ENCODE peak calls at places on chromosome X, in nine cellular contexts. A is lung, I is cardiac muscle cell, B is upper lobe of right lung, T is OCI-LY7, P is left ventricle myocardium inferior, S is aorta, Y is tibial artery, L is tibial nerve. D is an unnamed sample.

GRCh38 chrX:153032397-153033118 is 23.7 kb upstream of the PNMA3 start:
- DNase-seq in I (peak; percentile 57), S (peak; percentile 92), T (peak; percentile 50), B (peak; percentile 88), Y (peak; percentile 78), P (peak; percentile 74), A (peak; percentile 74), L (peak; percentile 41), D (peak; percentile 78)

GRCh38 chrX:134374294-134374693 is 85.7 kb upstream of the HPRT1 start:
- DNase-seq in L (no peak), S (no peak), I (no peak), A (no peak), Y (no peak), T (peak; percentile 42), P (no peak), B (no peak), D (no peak)

GRCh38 chrX:150202641-150203248 is 160.4 kb upstream of the MAMLD1 start:
- DNase-seq in B (no peak), A (no peak), L (no peak), Y (no peak), S (no peak), I (no peak), T (no peak), P (no peak), D (no peak)

GRCh38 chrX:69258893-69259292 is 93.6 kb upstream of the PJA1 start:
- DNase-seq in A (no peak), B (no peak), Y (no peak), L (no peak), P (no peak), T (no peak), S (no peak), I (no peak), D (no peak)

GRCh38 chrX:136816970-136817369 is 36.2 kb upstream of the ARHGEF6 start:
- DNase-seq in A (no peak), S (no peak), B (no peak), I (no peak), T (no peak), L (no peak), Y (no peak), P (no peak), D (no peak)

GRCh38 chrX:1450381-1451161 is 2.1 kb downstream of the ASMTL start:
- DNase-seq in Y (peak; percentile 56), B (peak; percentile 38), A (no peak), S (peak; percentile 58), T (no peak), L (no peak), I (no peak), P (no peak), D (no peak)

GRCh38 chrX:27336466-27337091 is 126.6 kb downstream of the PPP4R3C start:
- DNase-seq in L (no peak), Y (no peak), A (peak; percentile 37), P (no peak), T (peak; percentile 30), B (no peak), I (peak; percentile 47), S (no peak), D (peak; percentile 36)

GRCh38 chrX:5650904-5651303 is 577.8 kb downstream of the NLGN4X start:
- DNase-seq in T (no peak), Y (no peak), I (no peak), B (no peak), L (no peak), P (no peak), A (no peak), S (no peak), D (no peak)

GRCh38 chrX:73916931-73917657 is 354.1 kb downstream of the CHIC1 start:
- DNase-seq in A (no peak), B (no peak), P (no peak), Y (no peak), I (peak; percentile 52), L (no peak), T (no peak), S (no peak), D (no peak)

GRCh38 chrX:149683966-149684730 is 27.7 kb upstream of the MAGEA11 start:
- DNase-seq in L (no peak), B (no peak), Y (no peak), A (no peak), I (no peak), S (no peak), T (no peak), P (no peak), D (no peak)

GRCh38 chrX:9586992-9587392 is 122.1 kb downstream of the TBL1X start:
- DNase-seq in P (no peak), T (no peak), I (peak; percentile 10), L (no peak), S (no peak), Y (no peak), B (no peak), A (no peak), D (no peak)

GRCh38 chrX:114583646-114584433 is at the start of gene HTR2C:
- DNase-seq in L (no peak), P (no peak), S (no peak), I (no peak), B (no peak), T (no peak), A (no peak), Y (no peak), D (no peak)

GRCh38 chrX:138745215-138745614 is 33.7 kb upstream of the FGF13 start:
- DNase-seq in Y (no peak), I (peak; percentile 75), S (no peak), T (peak; percentile 32), B (no peak), L (no peak), P (no peak), A (peak; percentile 31), D (no peak)

GRCh38 chrX:1623691-1624090 is 8.8 kb downstream of the ASMT start:
- DNase-seq in Y (no peak), S (no peak), L (no peak), A (no peak), T (no peak), I (no peak), P (no peak), B (no peak), D (no peak)

GRCh38 chrX:148381603-148382002 is 118.8 kb upstream of the AFF2 start:
- DNase-seq in A (no peak), T (peak; percentile 36), B (no peak), S (no peak), I (no peak), P (no peak), Y (no peak), L (no peak), D (no peak)

GRCh38 chrX:11329016-11329415 is 35.8 kb downstream of the AMELX start:
- DNase-seq in Y (no peak), B (no peak), L (no peak), A (no peak), S (no peak), I (no peak), T (no peak), P (no peak), D (no peak)

GRCh38 chrX:24148118-24148517 is 1.4 kb upstream of the ZFX start:
- DNase-seq in S (no peak), P (no peak), L (no peak), Y (no peak), I (no peak), A (no peak), B (no peak), T (peak; percentile 29), D (no peak)

GRCh38 chrX:39752820-39753219 is 344.9 kb downstream of the BCOR start:
- DNase-seq in P (no peak), B (no peak), I (no peak), L (no peak), A (no peak), S (no peak), T (no peak), Y (no peak), D (peak; percentile 44)

GRCh38 chrX:1492421-1493012 is 39.8 kb upstream of the ASMTL start:
- DNase-seq in S (peak; percentile 36), A (no peak), L (no peak), B (peak; percentile 18), I (no peak), Y (no peak), T (peak; percentile 51), P (no peak), D (peak; percentile 26)

GRCh38 chrX:124426824-124427223 is 80.5 kb downstream of the SH2D1A start:
- DNase-seq in L (no peak), A (no peak), B (no peak), P (no peak), Y (no peak), T (no peak), S (no peak), I (no peak), D (no peak)

GRCh38 chrX:107971636-107972035 is 10.5 kb downstream of the TEX13B start:
- DNase-seq in T (no peak), I (no peak), B (no peak), S (no peak), P (no peak), Y (no peak), L (no peak), A (no peak), D (no peak)

GRCh38 chrX:78555401-78555980 is 103.6 kb downstream of the RTL3 start:
- DNase-seq in A (no peak), P (no peak), B (no peak), S (no peak), T (peak; percentile 2), I (no peak), Y (no peak), L (no peak), D (no peak)

GRCh38 chrX:132481449-132481848 is 7.4 kb downstream of the MBNL3 start:
- DNase-seq in S (no peak), Y (no peak), P (no peak), A (no peak), I (no peak), L (no peak), T (no peak), B (no peak), D (no peak)
- H3K4me1 ChIP-seq in S (no peaks in the 10 kb centered on the region), Y (no peaks in the 10 kb centered on the region), P (no peaks in the 10 kb centered on the region), A (no peaks in the 10 kb centered on the region), I (peaks cover 9% of the 10 kb centered on the region), L (no peaks in the 10 kb centered on the region), T (peaks cover 91% of the 10 kb centered on the region), B (peaks cover 7% of the 10 kb centered on the region), D (peaks cover 8% of the 10 kb centered on the region)

GRCh38 chrX:42941671-42942070 is 163.7 kb upstream of the PPP1R2C start:
- DNase-seq in L (no peak), P (no peak), B (no peak), S (no peak), A (no peak), Y (no peak), T (no peak), I (no peak), D (no peak)
- H3K4me1 ChIP-seq in L (no peaks in the 10 kb centered on the region), P (no peaks in the 10 kb centered on the region), B (no peaks in the 10 kb centered on the region), S (no peaks in the 10 kb centered on the region), A (no peaks in the 10 kb centered on the region), Y (no peaks in the 10 kb centered on the region), T (peaks cover 42% of the 10 kb centered on the region), I (no peaks in the 10 kb centered on the region), D (no peaks in the 10 kb centered on the region)

DNA sequence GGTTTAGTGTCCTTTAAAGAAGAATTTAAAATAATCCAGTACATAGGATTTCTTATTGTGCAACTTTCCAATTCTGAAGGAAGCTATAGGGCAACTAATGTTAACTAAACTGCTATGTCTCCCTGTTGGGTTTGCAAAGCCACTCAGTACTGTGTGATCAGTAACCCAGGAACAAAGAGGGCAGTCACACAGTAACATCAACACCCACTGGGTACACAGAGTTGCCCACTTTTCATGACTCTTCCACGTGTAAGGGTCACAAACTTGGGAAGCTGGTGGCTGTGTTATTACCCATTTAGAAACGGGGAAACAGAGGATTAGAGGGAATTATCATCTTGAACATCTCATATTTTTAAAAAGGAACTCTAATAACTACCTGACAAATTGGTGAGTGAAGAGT is 555.0 kb upstream of the DIPK2B start:
- DNase-seq in L (no peak), I (no peak), Y (no peak), A (no peak), S (no peak), P (no peak), T (no peak), B (no peak), D (no peak)
- H3K4me1 ChIP-seq in L (no peaks in the 10 kb centered on the region), I (no peaks in the 10 kb centered on the region), Y (no peaks in the 10 kb centered on the region), A (peaks cover 5% of the 10 kb centered on the region), S (no peaks in the 10 kb centered on the region), P (peaks cover 6% of the 10 kb centered on the region), T (no peaks in the 10 kb centered on the region), B (peaks cover 35% of the 10 kb centered on the region), D (no peaks in the 10 kb centered on the region)

GRCh38 chrX:47230136-47230868 is 2.5 kb upstream of the USP11 start:
- DNase-seq in Y (no peak), S (peak; percentile 40), I (no peak), T (no peak), P (no peak), B (no peak), L (no peak), A (no peak), D (no peak)
- H3K4me1 ChIP-seq in Y (no peaks in the 10 kb centered on the region), S (no peaks in the 10 kb centered on the region), I (peaks cover 4% of the 10 kb centered on the region), T (peaks cover 17% of the 10 kb centered on the region), P (peaks cover 9% of the 10 kb centered on the region), B (peaks cover 5% of the 10 kb centered on the region), L (no peaks in the 10 kb centered on the region), A (peaks cover 3% of the 10 kb centered on the region), D (no peaks in the 10 kb centered on the region)

D was measured in right lobe of liver.